ENCODE peak calls at places on chromosome 21, in eight cellular contexts. One of them, this sample, is unnamed.

GRCh38 chr21:32645261-32646182 is 33.3 kb upstream of the CFAP298 start:
- DNase-seq in upper lobe of right lung: peak; percentile 70
- DNase-seq in cardiac muscle cell: no peak
- DNase-seq in T-cell: no peak
- DNase-seq in activated naive CD4-positive, alpha-beta T cell: no peak
- DNase-seq in T-helper 17 cell: no peak
- DNase-seq in tibial nerve: no peak
- DNase-seq in GM20000: no peak
- DNase-seq in this sample: no peak

GRCh38 chr21:33843216-33843615 is 72.4 kb downstream of the ATP5PO start:
- DNase-seq in upper lobe of right lung: no peak
- DNase-seq in cardiac muscle cell: no peak
- DNase-seq in T-cell: no peak
- DNase-seq in activated naive CD4-positive, alpha-beta T cell: no peak
- DNase-seq in T-helper 17 cell: no peak
- DNase-seq in tibial nerve: no peak
- DNase-seq in GM20000: no peak
- DNase-seq in this sample: no peak

GRCh38 chr21:20997633-20998455 is at the start of gene NCAM2:
- DNase-seq in upper lobe of right lung: peak; percentile 88
- DNase-seq in cardiac muscle cell: peak; percentile 91
- DNase-seq in T-cell: peak; percentile 36
- DNase-seq in activated naive CD4-positive, alpha-beta T cell: peak; percentile 43
- DNase-seq in T-helper 17 cell: peak; percentile 45
- DNase-seq in tibial nerve: peak; percentile 39
- DNase-seq in GM20000: peak; percentile 46
- DNase-seq in this sample: no peak

GRCh38 chr21:44732956-44733355 is 21.6 kb upstream of the TSPEAR start:
- DNase-seq in upper lobe of right lung: no peak
- DNase-seq in cardiac muscle cell: no peak
- DNase-seq in T-cell: no peak
- DNase-seq in activated naive CD4-positive, alpha-beta T cell: no peak
- DNase-seq in T-helper 17 cell: no peak
- DNase-seq in tibial nerve: no peak
- DNase-seq in GM20000: no peak
- DNase-seq in this sample: peak; percentile 73

GRCh38 chr21:18369115-18369514 is 34.5 kb downstream of the TMPRSS15 start:
- DNase-seq in upper lobe of right lung: no peak
- DNase-seq in cardiac muscle cell: no peak
- DNase-seq in T-cell: no peak
- DNase-seq in activated naive CD4-positive, alpha-beta T cell: no peak
- DNase-seq in T-helper 17 cell: no peak
- DNase-seq in tibial nerve: no peak
- DNase-seq in GM20000: no peak
- DNase-seq in this sample: no peak

GRCh38 chr21:37153935-37154350 is 80.9 kb downstream of the TTC3 start:
- DNase-seq in upper lobe of right lung: no peak
- DNase-seq in cardiac muscle cell: peak; percentile 83
- DNase-seq in T-cell: no peak
- DNase-seq in activated naive CD4-positive, alpha-beta T cell: no peak
- DNase-seq in T-helper 17 cell: no peak
- DNase-seq in tibial nerve: no peak
- DNase-seq in GM20000: no peak
- DNase-seq in this sample: no peak

GRCh38 chr21:45055861-45056260 is 18.5 kb upstream of the ADARB1 start:
- DNase-seq in upper lobe of right lung: no peak
- DNase-seq in cardiac muscle cell: no peak
- DNase-seq in T-cell: no peak
- DNase-seq in activated naive CD4-positive, alpha-beta T cell: no peak
- DNase-seq in T-helper 17 cell: no peak
- DNase-seq in tibial nerve: no peak
- DNase-seq in GM20000: no peak
- DNase-seq in this sample: peak; percentile 68

GRCh38 chr21:22827422-22827821 is 1829.2 kb downstream of the NCAM2 start:
- DNase-seq in upper lobe of right lung: no peak
- DNase-seq in cardiac muscle cell: no peak
- DNase-seq in T-cell: no peak
- DNase-seq in activated naive CD4-positive, alpha-beta T cell: no peak
- DNase-seq in T-helper 17 cell: no peak
- DNase-seq in tibial nerve: no peak
- DNase-seq in GM20000: no peak
- DNase-seq in this sample: no peak

GRCh38 chr21:31184462-31184861 is 146.2 kb upstream of the KRTAP19-8 start:
- DNase-seq in upper lobe of right lung: no peak
- DNase-seq in cardiac muscle cell: no peak
- DNase-seq in T-cell: peak; percentile 57
- DNase-seq in activated naive CD4-positive, alpha-beta T cell: no peak
- DNase-seq in T-helper 17 cell: peak; percentile 37
- DNase-seq in tibial nerve: no peak
- DNase-seq in GM20000: peak; percentile 25
- DNase-seq in this sample: no peak

GRCh38 chr21:23601549-23601948 is 2005.7 kb downstream of the MRPL39 start:
- DNase-seq in upper lobe of right lung: no peak
- DNase-seq in cardiac muscle cell: no peak
- DNase-seq in T-cell: no peak
- DNase-seq in activated naive CD4-positive, alpha-beta T cell: no peak
- DNase-seq in T-helper 17 cell: no peak
- DNase-seq in tibial nerve: no peak
- DNase-seq in GM20000: no peak
- DNase-seq in this sample: no peak